ENCODE peak calls at places on chromosomes 12 and 14, in eight cellular contexts. X is CD8-positive, alpha-beta memory T cell; W is NCI-H748 treated with DMSO at 0.1 percent for 48 hours; T is germinal center; B is CD4-positive, alpha-beta T cell; M is NCI-H345; L is nephron progenitor cell; P is stimulated activated CD4-positive, alpha-beta T cell treated with anti-CD3 and anti-CD28 coated beads, Interleukin-4, amount 100 ng/mL, for 1 hour. I is an unnamed sample.

GRCh38 chr14:54737132-54737711 is 165.4 kb downstream of the GCH1 start:
- DNase-seq in X (no peak), W (no peak), T (no peak), B (no peak), M (no peak), L (no peak), P (no peak), I (no peak)

GRCh38 chr12:93540506-93540905 is 32.0 kb upstream of the SOCS2 start:
- DNase-seq in X (no peak), W (no peak), T (no peak), B (no peak), M (no peak), L (no peak), P (no peak), I (no peak)

GRCh38 chr14:52059614-52060013 is 9.2 kb downstream of the NID2 start:
- DNase-seq in X (no peak), W (no peak), T (no peak), B (no peak), M (no peak), L (no peak), P (no peak), I (no peak)

GRCh38 chr12:47988073-47989022 is 15.9 kb downstream of the COL2A1 start:
- DNase-seq in X (no peak), W (no peak), T (no peak), B (no peak), M (no peak), L (peak; percentile 77), P (no peak), I (peak; percentile 33)

GRCh38 chr12:12510141-12510540 is 52.5 kb downstream of the DUSP16 start:
- DNase-seq in X (no peak), W (no peak), T (no peak), B (no peak), M (no peak), L (no peak), P (no peak), I (no peak)

GRCh38 chr12:121144416-121144914 is 11.8 kb downstream of the P2RX7 start:
- DNase-seq in X (no peak), W (no peak), T (no peak), B (no peak), M (no peak), L (no peak), P (no peak), I (no peak)

GRCh38 chr12:115817399-115817798 is 460.1 kb downstream of the MED13L start:
- DNase-seq in X (no peak), W (peak; percentile 74), T (no peak), B (no peak), M (no peak), L (no peak), P (no peak), I (no peak)

GRCh38 chr14:90820958-90821357 is 4.7 kb upstream of the TTC7B start:
- DNase-seq in X (peak; percentile 54), W (no peak), T (no peak), B (peak; percentile 64), M (no peak), L (no peak), P (peak; percentile 75), I (peak; percentile 33)

GRCh38 chr14:76770521-76771431 is 9.5 kb downstream of the VASH1 start:
- DNase-seq in X (no peak), W (no peak), T (no peak), B (no peak), M (no peak), L (no peak), P (no peak), I (no peak)

GRCh38 chr12:2490746-2491145 is 304.0 kb upstream of the FKBP4 start:
- DNase-seq in X (no peak), W (no peak), T (no peak), B (no peak), M (no peak), L (no peak), P (no peak), I (no peak)

GRCh38 chr12:7758346-7758745 is 6.7 kb upstream of the NANOGNB start:
- DNase-seq in X (no peak), W (no peak), T (no peak), B (no peak), M (no peak), L (no peak), P (no peak), I (no peak)

GRCh38 chr12:55037349-55037748 is 17.6 kb downstream of the NEUROD4 start:
- DNase-seq in X (no peak), W (no peak), T (no peak), B (no peak), M (no peak), L (no peak), P (no peak), I (no peak)

GRCh38 chr12:121241203-121241970 is 31.5 kb downstream of the P2RX4 start:
- DNase-seq in X (no peak), W (no peak), T (no peak), B (no peak), M (no peak), L (no peak), P (no peak), I (no peak)

GRCh38 chr12:80356092-80356491 is 87.9 kb upstream of the PTPRQ start:
- DNase-seq in X (no peak), W (no peak), T (no peak), B (no peak), M (no peak), L (no peak), P (no peak), I (no peak)

GRCh38 chr14:99425272-99425681 is 55.4 kb downstream of the SETD3 start:
- DNase-seq in X (no peak), W (no peak), T (no peak), B (no peak), M (no peak), L (no peak), P (no peak), I (peak; percentile 64)

GRCh38 chr14:31401369-31401932 is 18.9 kb downstream of the HEATR5A start:
- DNase-seq in X (no peak), W (no peak), T (no peak), B (no peak), M (no peak), L (no peak), P (no peak), I (no peak)

GRCh38 chr14:54837508-54838149 is 65.0 kb downstream of the GCH1 start:
- DNase-seq in X (no peak), W (no peak), T (no peak), B (no peak), M (no peak), L (no peak), P (no peak), I (no peak)

GRCh38 chr12:69388371-69388770 is 28.8 kb downstream of the YEATS4 start:
- DNase-seq in X (no peak), W (peak; percentile 1), T (peak; percentile 5), B (no peak), M (no peak), L (no peak), P (no peak), I (peak; percentile 3)

GRCh38 chr14:20642182-20642581 is 691 bp upstream of the OR6S1 start:
- DNase-seq in X (no peak), W (no peak), T (no peak), B (no peak), M (no peak), L (no peak), P (no peak), I (no peak)

GRCh38 chr12:71478277-71478676 is 38.7 kb downstream of the LGR5 start:
- DNase-seq in X (no peak), W (no peak), T (no peak), B (no peak), M (no peak), L (no peak), P (no peak), I (no peak)

GRCh38 chr14:22526210-22526609 is 62.8 kb downstream of the DAD1 start:
- DNase-seq in X (no peak), W (no peak), T (no peak), B (no peak), M (no peak), L (no peak), P (no peak), I (no peak)

GRCh38 chr12:65657635-65658034 is 166.6 kb upstream of the HMGA2 start:
- DNase-seq in X (no peak), W (no peak), T (no peak), B (no peak), M (no peak), L (no peak), P (no peak), I (no peak)

GRCh38 chr12:60191676-60192359 is 596.0 kb downstream of the SLC16A7 start:
- DNase-seq in X (no peak), W (no peak), T (no peak), B (no peak), M (no peak), L (no peak), P (no peak), I (no peak)

GRCh38 chr12:67661311-67662011 is 12.9 kb downstream of the DYRK2 start:
- DNase-seq in X (no peak), W (no peak), T (no peak), B (no peak), M (no peak), L (no peak), P (no peak), I (no peak)